ENCODE peak calls at places on chromosomes 1 and 21, in seven cellular contexts. D is head of caudate nucleus; H is naive thymus-derived CD8-positive, alpha-beta T cell; W is AG20443; G is RPMI7951; U is CD8-positive, alpha-beta T cell; Y is tibial nerve. N is an unnamed sample.

GRCh38 chr1:970973-971730 is 4.9 kb downstream of the PLEKHN1 start:
- DNase-seq in W (no peak), G (no peak), U (no peak), H (no peak), D (no peak), Y (no peak), N (no peak)

GRCh38 chr1:173122958-173123852 is 72.5 kb upstream of the TNFSF18 start:
- DNase-seq in Y (peak; percentile 30), D (peak; percentile 5), W (peak; percentile 85), G (peak; percentile 97), U (no peak), H (no peak), N (peak; percentile 63)

GRCh38 chr1:152486400-152487006 is 24.1 kb upstream of the LCE5A start:
- DNase-seq in Y (no peak), H (no peak), U (no peak), G (no peak), D (no peak), W (peak; percentile 41), N (no peak)

GRCh38 chr21:44424608-44425306 is 30.6 kb upstream of the LRRC3 start:
- DNase-seq in H (no peak), W (no peak), D (peak; percentile 1), U (no peak), G (no peak), Y (peak; percentile 9), N (no peak)

GRCh38 chr1:118535901-118536300 is 350.9 kb upstream of the SPAG17 start:
- DNase-seq in U (no peak), H (no peak), W (no peak), G (no peak), D (no peak), Y (no peak), N (no peak)

GRCh38 chr1:45545019-45545493 is 5.6 kb upstream of the AKR1A1 start:
- DNase-seq in Y (no peak), G (no peak), U (no peak), W (no peak), H (no peak), D (no peak), N (no peak)

GRCh38 chr1:204830671-204831585 is 39.7 kb upstream of the NFASC start:
- DNase-seq in D (peak; percentile 66), G (no peak), W (no peak), H (no peak), Y (no peak), U (no peak), N (no peak)

GRCh38 chr1:244665771-244666217 is 12.9 kb downstream of the DESI2 start:
- DNase-seq in Y (no peak), W (peak; percentile 19), G (peak; percentile 28), H (no peak), D (no peak), U (no peak), N (peak; percentile 96)

GRCh38 chr1:197797010-197797409 is 21.7 kb upstream of the DENND1B start:
- DNase-seq in D (no peak), U (no peak), H (no peak), Y (no peak), W (no peak), G (no peak), N (no peak)

GRCh38 chr1:246836647-246837046 is 95.1 kb downstream of the AHCTF1 start:
- DNase-seq in D (no peak), H (no peak), U (no peak), W (no peak), Y (no peak), G (no peak), N (no peak)

GRCh38 chr1:48202030-48202752 is 20.3 kb upstream of the SLC5A9 start:
- DNase-seq in U (peak; percentile 61), Y (peak; percentile 44), H (peak; percentile 18), G (peak; percentile 89), W (peak; percentile 76), D (peak; percentile 52), N (peak; percentile 95)

GRCh38 chr21:17900990-17901385 is 81.8 kb upstream of the C21orf91 start:
- DNase-seq in Y (no peak), G (no peak), H (no peak), W (no peak), U (no peak), D (no peak), N (no peak)

GRCh38 chr1:225329041-225329440 is 98.8 kb downstream of the LBR start:
- DNase-seq in D (no peak), Y (no peak), U (no peak), W (no peak), H (no peak), G (peak; percentile 3), N (peak; percentile 55)

GRCh38 chr1:172823534-172823933 is 164.6 kb downstream of the FASLG start:
- DNase-seq in W (no peak), H (no peak), D (no peak), G (peak; percentile 78), U (no peak), Y (no peak), N (peak; percentile 91)

GRCh38 chr1:15700510-15700909 is 16.4 kb downstream of the PLEKHM2 start:
- DNase-seq in W (no peak), Y (no peak), H (no peak), D (no peak), G (no peak), U (no peak), N (no peak)

GRCh38 chr1:65309317-65310077 is at the start of gene DNAJC6:
- DNase-seq in G (peak; percentile 68), W (peak; percentile 94), Y (no peak), U (peak; percentile 47), H (no peak), D (peak; percentile 74), N (peak; percentile 88)

GRCh38 chr1:145884675-145885074 is 991 bp downstream of the ANKRD35 start:
- DNase-seq in D (no peak), Y (no peak), U (no peak), W (peak; percentile 48), G (no peak), H (no peak), N (no peak)

N was measured in myocyte.